ENCODE peak calls at places on chromosomes 7 and 10, in four cellular contexts. T, G, Z and Q are unnamed samples.

GRCh38 chr10:80356563-80356999 is at the start of the genes DYDC1 and DYDC2:
- DNase-seq in T (no peak), Z (peak), G (no peak), Q (no peak)

GRCh38 chr7:159195926-159196325 is 51.3 kb upstream of the VIPR2 start:
- DNase-seq in G (no peak), T (no peak), Z (no peak), Q (no peak)

GRCh38 chr7:129793506-129794310 is 159.1 kb downstream of the UBE2H start:
- DNase-seq in T (no peak), G (no peak), Z (no peak), Q (no peak)

GRCh38 chr10:43056568-43057011 is 20.3 kb upstream of the RET start:
- DNase-seq in T (no peak), G (no peak), Z (peak), Q (no peak)

GRCh38 chr7:81154565-81154964 is 235.7 kb upstream of the SEMA3C start:
- DNase-seq in Z (no peak), G (no peak), T (no peak), Q (no peak)

GRCh38 chr10:58660577-58661255 is 148.0 kb downstream of the BICC1 start:
- DNase-seq in Z (no peak), T (no peak), G (no peak), Q (peak)

GRCh38 chr7:158318511-158318913 is 269.1 kb downstream of the PTPRN2 start:
- DNase-seq in G (no peak), T (no peak), Z (no peak), Q (no peak)

GRCh38 chr7:102412548-102412947 is 16.4 kb downstream of the PRKRIP1 start:
- DNase-seq in Z (no peak), G (no peak), T (no peak), Q (peak)

GRCh38 chr10:86363184-86363832 is 3.3 kb downstream of the GRID1 start:
- DNase-seq in T (no peak), G (no peak), Z (peak), Q (no peak)

GRCh38 chr10:67868132-67868531 is 16.3 kb upstream of the SIRT1 start:
- DNase-seq in Z (no peak), T (no peak), G (no peak), Q (no peak)

GRCh38 chr10:71769279-71769823 is 4.0 kb downstream of the VSIR start:
- DNase-seq in Z (no peak), G (no peak), T (no peak), Q (peak)

GRCh38 chr10:97575101-97575668 is 2.6 kb downstream of the ANKRD2 start:
- DNase-seq in T (no peak), Z (no peak), G (no peak), Q (no peak)

DNA sequence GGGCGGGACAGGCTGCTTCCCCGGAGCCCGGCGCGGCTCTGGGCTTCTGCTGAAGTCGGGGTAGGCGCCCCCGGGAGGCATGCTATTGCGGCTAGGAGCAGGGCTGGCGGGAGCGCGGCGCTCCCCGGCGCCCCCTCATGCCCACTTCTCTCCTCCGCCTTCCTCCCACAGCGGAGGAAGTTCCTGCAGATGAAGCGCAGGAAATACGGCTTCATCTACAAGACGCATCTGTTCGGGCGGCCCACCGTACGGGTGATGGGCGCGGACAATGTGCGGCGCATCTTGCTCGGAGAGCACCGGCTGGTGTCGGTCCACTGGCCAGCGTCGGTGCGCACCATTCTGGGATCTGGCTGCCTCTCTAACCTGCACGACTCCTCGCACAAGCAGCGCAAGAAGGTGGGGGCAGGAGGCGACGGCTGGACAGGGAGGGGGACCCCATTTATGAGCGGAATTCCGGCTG is 474 bp downstream of the CYP26A1 start:
- DNase-seq in Z (no peak), T (no peak), G (no peak), Q (no peak)
- TF ChIP-seq CTCF in Z (no peak), T (no peak), G (no peak), Q (no peak)

DNA sequence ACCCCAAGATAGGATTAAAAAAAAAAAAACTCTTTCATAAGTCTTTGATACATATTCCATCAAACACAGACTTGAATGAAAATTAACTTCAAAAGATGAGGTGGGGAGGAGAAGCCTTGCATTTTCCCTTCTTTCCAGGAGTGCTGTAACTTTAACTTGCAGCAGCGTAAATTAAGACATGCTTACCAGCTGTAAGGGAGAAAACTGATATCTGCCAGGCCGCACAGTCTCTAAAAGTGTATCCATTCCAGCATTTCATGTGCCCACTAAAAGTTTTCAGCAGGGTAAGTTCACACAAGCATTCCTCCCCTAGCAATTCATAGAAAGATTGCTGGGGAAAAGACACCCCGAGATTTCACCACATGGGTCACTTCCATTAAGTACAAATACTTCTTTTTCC is 4.7 kb downstream of the CTBP2 start:
- DNase-seq in G (no peak), T (no peak), Z (no peak), Q (no peak)
- H3K4me3 ChIP-seq in G (no peak), T (no peak), Z (no peak), Q (no peak)

GRCh38 chr10:124338276-124338915 is 80.3 kb downstream of the OAT start:
- DNase-seq in T (no peak), G (no peak), Z (no peak), Q (no peak)
- TF ChIP-seq CTCF in T (no peak), G (no peak), Z (no peak), Q (no peak)

DNA sequence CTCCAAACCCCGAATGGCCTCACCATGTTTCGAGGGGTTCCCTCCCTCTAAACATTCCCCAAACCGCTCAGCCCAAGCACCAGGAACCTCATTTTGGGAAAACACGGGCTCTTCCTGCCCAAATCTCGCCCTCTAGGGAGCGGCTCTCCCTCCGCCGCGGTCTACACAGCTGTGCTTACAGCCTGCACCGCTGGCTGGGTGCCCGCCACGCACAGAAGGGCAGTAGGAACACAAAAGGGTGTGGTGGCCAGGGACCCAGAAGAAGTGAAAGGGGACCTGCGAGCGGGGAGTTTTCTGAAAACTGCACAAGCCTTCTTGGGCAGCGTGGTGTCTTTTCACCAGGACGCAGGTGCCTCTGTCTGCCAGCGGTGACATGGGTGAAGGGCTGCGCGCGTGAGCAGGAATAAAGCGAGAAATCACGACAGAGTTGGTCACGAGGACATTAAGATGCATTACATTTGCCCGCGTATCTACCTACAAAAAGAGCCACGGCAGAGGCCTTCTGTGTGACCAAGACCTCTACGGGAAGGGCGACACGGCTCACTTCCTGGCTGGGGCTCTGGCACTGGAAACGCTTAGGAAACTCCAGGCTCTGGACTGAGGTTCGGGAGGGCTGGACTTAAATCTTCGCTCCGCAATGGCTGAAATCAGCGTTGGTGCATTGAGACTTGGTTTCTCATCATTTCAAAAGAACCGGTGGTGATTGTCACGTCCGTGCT is 171.7 kb downstream of the LSM5 start:
- DNase-seq in Z (peak), G (no peak), T (no peak), Q (no peak)
- H3K4me3 ChIP-seq in Z (peak), G (no peak), T (peak), Q (no peak)

GRCh38 chr7:138023618-138024333 is 21.9 kb upstream of the CREB3L2 start:
- DNase-seq in T (no peak), G (no peak), Z (no peak), Q (no peak)

GRCh38 chr7:138024334-138024691 is 22.4 kb upstream of the CREB3L2 start:
- DNase-seq in G (no peak), Z (no peak), T (no peak), Q (no peak)

GRCh38 chr7:138025215-138026186 is 23.6 kb upstream of the CREB3L2 start:
- DNase-seq in T (no peak), Z (no peak), G (no peak), Q (no peak)

GRCh38 chr7:138024765-138025164 is 22.9 kb upstream of the CREB3L2 start:
- DNase-seq in Z (no peak), G (no peak), T (no peak), Q (no peak)

DNA sequence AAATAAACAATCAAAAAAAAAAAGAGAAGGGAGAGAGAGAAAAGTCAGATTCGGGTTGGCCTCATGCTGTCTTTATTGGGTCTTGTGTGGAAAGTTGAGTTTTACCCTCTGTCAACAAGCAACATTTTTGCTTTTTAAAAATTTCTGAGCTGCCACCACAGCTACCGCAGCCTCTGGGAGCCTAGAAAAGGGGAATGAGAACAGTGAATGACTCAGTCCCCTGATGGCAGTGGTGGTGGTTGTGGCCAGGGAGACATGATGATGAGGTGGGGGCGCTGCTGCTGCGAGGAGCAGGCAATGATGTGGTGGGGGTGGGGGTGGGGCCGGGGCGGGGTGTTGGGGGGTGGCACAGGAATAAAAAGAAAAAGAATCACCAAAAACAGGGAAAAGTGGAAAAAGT is 20.0 kb upstream of the CREB3L2 start:
- DNase-seq in G (no peak), Z (no peak), T (no peak), Q (no peak)
- TF ChIP-seq CTCF in G (no peak), Z (no peak), T (no peak), Q (no peak)